ENCODE peak calls at places on chromosomes 7 and 10, in nine cellular contexts. L is gastrocnemius medialis, Y is pancreas, D is WERI-Rb-1, Q is lower lobe of right lung, K is GM23338, U is body of pancreas, I is PC-3, F is mammary epithelial cell. R is an unnamed sample.

GRCh38 chr10:45646384-45647050 is 26.1 kb downstream of the ZFAND4 start:
- DNase-seq in L (no peak), Y (no peak), D (no peak), Q (no peak), K (no peak), U (no peak), I (no peak), F (no peak), R (no peak)

GRCh38 chr10:91901784-91902677 is 7.3 kb downstream of the FGFBP3 start:
- DNase-seq in L (no peak), Y (no peak), D (no peak), Q (no peak), K (no peak), U (peak), I (peak), F (peak), R (peak)

GRCh38 chr10:102927311-102928010 is 9.4 kb downstream of the CNNM2 start:
- DNase-seq in L (no peak), Y (no peak), D (peak), Q (no peak), K (no peak), U (no peak), I (no peak), F (no peak), R (no peak)

GRCh38 chr10:23493711-23494110 is 54.8 kb downstream of the OTUD1 start:
- DNase-seq in L (no peak), Y (no peak), D (no peak), Q (no peak), K (no peak), U (no peak), I (no peak), F (peak), R (no peak)

GRCh38 chr10:35640951-35641429 is 1.1 kb downstream of the FZD8 start:
- DNase-seq in L (peak), Y (peak), D (peak), Q (peak), K (peak), U (peak), I (peak), F (peak), R (peak)

GRCh38 chr10:118901409-118901808 is 128.1 kb upstream of the NANOS1 start:
- DNase-seq in L (no peak), Y (no peak), D (no peak), Q (no peak), K (no peak), U (no peak), I (no peak), F (no peak), R (no peak)

GRCh38 chr7:105452085-105452484 is 63.4 kb upstream of the SRPK2 start:
- DNase-seq in L (no peak), Y (no peak), D (no peak), Q (no peak), K (no peak), U (no peak), I (no peak), F (no peak), R (no peak)

GRCh38 chr10:89082086-89082485 is 91.5 kb downstream of the FAS start:
- DNase-seq in L (no peak), Y (no peak), D (no peak), Q (no peak), K (no peak), U (no peak), I (no peak), F (no peak), R (no peak)

GRCh38 chr10:5629789-5630436 is 36.5 kb downstream of the ASB13 start:
- DNase-seq in L (peak), Y (peak), D (peak), Q (peak), K (peak), U (peak), I (peak), F (peak), R (peak)

GRCh38 chr7:144500225-144500624 is 96.7 kb upstream of the NOBOX start:
- DNase-seq in L (no peak), Y (no peak), D (no peak), Q (no peak), K (no peak), U (no peak), I (no peak), F (no peak), R (no peak)

GRCh38 chr7:2508327-2509231 is 11.0 kb upstream of the LFNG start:
- DNase-seq in L (peak), Y (no peak), D (peak), Q (peak), K (no peak), U (peak), I (no peak), F (peak), R (no peak)

GRCh38 chr7:29562307-29562706 is 1.3 kb upstream of the PRR15 start:
- DNase-seq in L (no peak), Y (no peak), D (no peak), Q (no peak), K (no peak), U (no peak), I (no peak), F (no peak), R (no peak)

GRCh38 chr7:29971566-29972314 is 17.9 kb downstream of the SCRN1 start:
- DNase-seq in L (no peak), Y (no peak), D (no peak), Q (no peak), K (no peak), U (no peak), I (no peak), F (no peak), R (no peak)

GRCh38 chr10:60096761-60097513 is 190.6 kb upstream of the CCDC6 start:
- DNase-seq in L (no peak), Y (no peak), D (no peak), Q (no peak), K (no peak), U (no peak), I (peak), F (peak), R (no peak)

GRCh38 chr10:106508920-106509319 is 655.6 kb downstream of the SORCS1 start:
- DNase-seq in L (no peak), Y (no peak), D (no peak), Q (no peak), K (no peak), U (no peak), I (peak), F (no peak), R (peak)

GRCh38 chr10:60029441-60029840 is 123.1 kb upstream of the CCDC6 start:
- DNase-seq in L (no peak), Y (no peak), D (no peak), Q (no peak), K (no peak), U (no peak), I (no peak), F (no peak), R (no peak)

GRCh38 chr10:97640868-97641811 is 669 bp downstream of the PI4K2A start:
- DNase-seq in L (no peak), Y (peak), D (peak), Q (peak), K (peak), U (peak), I (no peak), F (peak), R (peak)

GRCh38 chr10:128472196-128472595 is 346.0 kb upstream of the MKI67 start:
- DNase-seq in L (no peak), Y (no peak), D (no peak), Q (no peak), K (no peak), U (no peak), I (no peak), F (no peak), R (no peak)

GRCh38 chr10:106493166-106493565 is 671.3 kb downstream of the SORCS1 start:
- DNase-seq in L (no peak), Y (no peak), D (no peak), Q (no peak), K (no peak), U (no peak), I (no peak), F (no peak), R (no peak)

GRCh38 chr7:135714534-135715009 is 13.4 kb downstream of the SLC13A4 start:
- DNase-seq in L (no peak), Y (no peak), D (no peak), Q (no peak), K (peak), U (no peak), I (peak), F (peak), R (peak)

GRCh38 chr10:79188154-79188763 is 119.5 kb downstream of the ZMIZ1 start:
- DNase-seq in L (no peak), Y (no peak), D (no peak), Q (no peak), K (no peak), U (no peak), I (no peak), F (no peak), R (no peak)

GRCh38 chr7:16814987-16815386 is 10.2 kb upstream of the AGR2 start:
- DNase-seq in L (no peak), Y (no peak), D (no peak), Q (no peak), K (no peak), U (no peak), I (no peak), F (no peak), R (no peak)

GRCh38 chr10:116440330-116441030 is 12.8 kb downstream of the PNLIPRP3 start:
- DNase-seq in L (no peak), Y (no peak), D (no peak), Q (no peak), K (no peak), U (no peak), I (no peak), F (peak), R (peak)
- H3K27ac ChIP-seq in L (no peak), Y (no peak), D (no peak), Q (no peak), K (no peak), U (no peak), I (no peak), F (peak), R (no peak)

DNA sequence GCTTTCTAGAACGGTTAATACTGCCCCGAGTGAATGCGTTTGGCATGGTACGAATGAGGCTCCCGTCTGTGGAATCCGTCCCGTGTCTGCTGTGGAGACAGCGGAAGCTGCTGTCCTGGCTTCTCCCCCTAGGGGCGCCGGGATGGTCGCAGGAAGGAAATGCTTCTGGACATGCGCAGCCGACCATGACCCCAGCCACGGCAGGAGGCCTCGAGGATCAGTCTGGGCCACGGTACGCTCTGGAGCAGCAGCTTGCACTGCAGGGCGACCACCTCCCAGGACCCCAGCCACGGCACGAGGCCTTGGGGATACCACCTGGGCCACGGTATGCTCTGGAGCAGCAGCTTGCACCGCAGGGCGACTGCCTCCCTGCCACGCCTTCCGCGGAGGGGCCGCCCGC is 107.9 kb downstream of the CYTH3 start:
- DNase-seq in L (no peak), Y (no peak), D (peak), Q (no peak), K (peak), U (no peak), I (no peak), F (no peak), R (no peak)
- TF ChIP-seq CTCF in L (peak), Y (no peak), D (peak), Q (no peak), K (peak), U (no peak), I (no peak), F (no peak), R (no peak)

DNA sequence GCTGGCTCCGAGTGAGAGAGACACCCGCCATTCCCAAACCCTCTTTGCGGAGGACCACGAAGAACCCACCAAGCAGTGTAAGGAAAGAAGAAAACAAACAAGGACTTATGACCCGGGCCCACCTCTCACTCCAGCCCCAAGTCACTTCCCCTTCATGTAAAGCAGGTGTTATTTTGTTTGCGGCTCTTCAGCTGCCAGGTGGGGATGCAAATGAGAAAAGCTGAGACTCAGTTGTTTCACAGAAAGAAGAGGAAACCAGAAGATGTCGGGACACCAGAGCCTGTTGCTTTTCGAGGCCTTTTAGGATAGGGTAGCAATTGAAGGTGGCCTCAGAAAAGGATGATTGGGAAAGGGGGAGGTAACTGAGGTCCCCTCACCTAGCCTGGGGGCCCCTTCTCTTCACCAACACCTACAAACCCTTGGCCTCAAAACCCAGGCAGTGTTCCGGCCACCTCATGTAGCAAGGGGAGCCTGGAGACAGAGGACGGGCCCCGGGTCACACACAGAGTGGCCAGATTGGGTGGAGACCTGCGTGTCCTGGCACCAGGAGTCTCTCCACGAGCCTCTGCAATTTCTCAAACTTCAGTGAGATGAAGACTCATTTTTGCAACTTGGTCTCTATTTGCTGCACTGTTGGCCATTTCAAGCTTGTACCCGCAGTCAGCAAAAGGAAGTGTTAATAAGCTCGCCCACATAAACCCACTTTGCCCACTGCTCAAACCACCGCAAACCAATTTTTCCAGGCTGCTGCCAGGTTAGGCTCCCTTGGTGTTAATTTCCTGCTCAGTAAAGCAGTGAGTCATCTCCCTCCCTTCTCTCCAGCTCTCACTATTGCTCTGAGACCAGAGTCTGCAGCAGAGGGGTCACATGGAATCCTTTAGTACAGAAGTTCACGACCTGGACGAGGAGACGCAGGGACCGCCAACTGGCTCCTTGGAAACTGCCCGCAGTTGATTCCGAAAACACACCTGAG is 45.5 kb downstream of the AOC1 start:
- DNase-seq in L (no peak), Y (no peak), D (no peak), Q (no peak), K (no peak), U (no peak), I (no peak), F (no peak), R (no peak)
- H3K27ac ChIP-seq in L (no peak), Y (no peak), D (no peak), Q (no peak), K (no peak), U (no peak), I (no peak), F (no peak), R (no peak)

GRCh38 chr7:37097276-37097675 is 351.4 kb downstream of the ELMO1 start:
- DNase-seq in L (no peak), Y (no peak), D (no peak), Q (no peak), K (no peak), U (no peak), I (no peak), F (no peak), R (no peak)
- TF ChIP-seq CTCF in L (no peak), Y (no peak), D (peak), Q (peak), K (peak), U (peak), I (no peak), F (no peak), R (no peak)

DNA sequence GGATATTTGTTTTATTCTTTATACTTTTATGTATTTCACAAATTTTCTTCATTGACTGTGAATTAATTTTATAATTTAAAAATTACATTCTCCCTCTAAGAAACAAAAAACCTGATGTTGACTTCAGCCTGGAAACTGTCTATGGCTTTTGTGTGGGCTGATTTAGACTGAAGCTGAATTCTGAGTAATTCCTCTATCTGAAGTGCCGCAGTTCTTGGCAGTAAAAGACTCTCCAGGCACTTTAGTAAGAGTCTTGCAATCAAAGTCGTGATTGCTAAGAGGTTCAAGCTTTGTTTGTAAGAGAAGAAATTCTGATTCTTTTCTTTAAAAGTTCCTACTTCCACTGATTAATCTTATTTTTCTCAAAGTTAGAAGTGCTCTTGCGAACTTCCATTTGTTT is 3.4 kb upstream of the CEP41 start:
- DNase-seq in L (no peak), Y (no peak), D (no peak), Q (no peak), K (no peak), U (no peak), I (no peak), F (no peak), R (no peak)
- H3K27ac ChIP-seq in L (no peak), Y (no peak), D (no peak), Q (peak), K (no peak), U (no peak), I (no peak), F (no peak), R (no peak)

GRCh38 chr10:484925-485661 is 204.4 kb downstream of the DIP2C start:
- DNase-seq in L (no peak), Y (no peak), D (no peak), Q (no peak), K (no peak), U (no peak), I (peak), F (peak), R (peak)
- TF ChIP-seq CTCF in L (no peak), Y (no peak), D (no peak), Q (no peak), K (no peak), U (no peak), I (no peak), F (no peak), R (no peak)

GRCh38 chr7:6256709-6257535 is 15.5 kb downstream of the CYTH3 start:
- DNase-seq in L (peak), Y (no peak), D (no peak), Q (peak), K (no peak), U (peak), I (no peak), F (peak), R (no peak)

GRCh38 chr7:6258440-6259182 is 13.8 kb downstream of the CYTH3 start:
- DNase-seq in L (no peak), Y (no peak), D (no peak), Q (no peak), K (no peak), U (no peak), I (no peak), F (no peak), R (no peak)

GRCh38 chr7:6260291-6261183 is 11.9 kb downstream of the CYTH3 start:
- DNase-seq in L (no peak), Y (no peak), D (no peak), Q (no peak), K (no peak), U (no peak), I (no peak), F (no peak), R (no peak)

GRCh38 chr7:6257602-6258001 is 14.8 kb downstream of the CYTH3 start:
- DNase-seq in L (no peak), Y (no peak), D (no peak), Q (no peak), K (no peak), U (no peak), I (no peak), F (no peak), R (no peak)

GRCh38 chr7:6259257-6259656 is 13.2 kb downstream of the CYTH3 start:
- DNase-seq in L (no peak), Y (no peak), D (no peak), Q (no peak), K (no peak), U (no peak), I (peak), F (no peak), R (no peak)
- H3K27ac ChIP-seq in L (peak), Y (no peak), D (no peak), Q (peak), K (no peak), U (no peak), I (peak), F (no peak), R (no peak)

GRCh38 chr7:40186586-40186985 is 51.8 kb downstream of the SUGCT start:
- DNase-seq in L (no peak), Y (no peak), D (no peak), Q (no peak), K (peak), U (no peak), I (no peak), F (no peak), R (no peak)
- TF ChIP-seq CTCF in L (no peak), Y (no peak), D (peak), Q (no peak), K (peak), U (no peak), I (peak), F (peak), R (no peak)